ENCODE peak calls at places on chromosomes 2 and 18, in nine cellular contexts. One of them, this sample, is unnamed.

GRCh38 chr2:11871421-11871820 is 125.0 kb downstream of the LPIN1 start:
- DNase-seq in breast epithelium: no peak
- DNase-seq in ELF-1: no peak
- DNase-seq in fibroblast of pulmonary artery: no peak
- DNase-seq in GM12865: no peak
- DNase-seq in GM10248: no peak
- DNase-seq in LoVo: no peak
- DNase-seq in heart left ventricle: no peak
- DNase-seq in GM23338: no peak
- DNase-seq in this sample: no peak

GRCh38 chr18:14026199-14026598 is 106.0 kb downstream of the ZNF519 start:
- DNase-seq in breast epithelium: no peak
- DNase-seq in ELF-1: peak
- DNase-seq in fibroblast of pulmonary artery: no peak
- DNase-seq in GM12865: no peak
- DNase-seq in GM10248: no peak
- DNase-seq in LoVo: no peak
- DNase-seq in heart left ventricle: no peak
- DNase-seq in GM23338: peak
- DNase-seq in this sample: no peak

GRCh38 chr18:50644807-50645206 is 84.9 kb downstream of the MAPK4 start:
- DNase-seq in breast epithelium: no peak
- DNase-seq in ELF-1: peak
- DNase-seq in fibroblast of pulmonary artery: no peak
- DNase-seq in GM12865: peak
- DNase-seq in GM10248: no peak
- DNase-seq in LoVo: no peak
- DNase-seq in heart left ventricle: no peak
- DNase-seq in GM23338: peak
- DNase-seq in this sample: peak

GRCh38 chr2:134657650-134658250 is 61.0 kb downstream of the TMEM163 start:
- DNase-seq in breast epithelium: no peak
- DNase-seq in ELF-1: peak
- DNase-seq in fibroblast of pulmonary artery: peak
- DNase-seq in GM12865: peak
- DNase-seq in GM10248: no peak
- DNase-seq in LoVo: no peak
- DNase-seq in heart left ventricle: no peak
- DNase-seq in GM23338: peak
- DNase-seq in this sample: peak

GRCh38 chr2:60485055-60485454 is 68.4 kb downstream of the BCL11A start:
- DNase-seq in breast epithelium: no peak
- DNase-seq in ELF-1: no peak
- DNase-seq in fibroblast of pulmonary artery: no peak
- DNase-seq in GM12865: no peak
- DNase-seq in GM10248: no peak
- DNase-seq in LoVo: no peak
- DNase-seq in heart left ventricle: no peak
- DNase-seq in GM23338: no peak
- DNase-seq in this sample: peak

GRCh38 chr2:200786423-200786822 is 25.3 kb upstream of the BZW1 start:
- DNase-seq in breast epithelium: no peak
- DNase-seq in ELF-1: no peak
- DNase-seq in fibroblast of pulmonary artery: no peak
- DNase-seq in GM12865: no peak
- DNase-seq in GM10248: no peak
- DNase-seq in LoVo: peak
- DNase-seq in heart left ventricle: no peak
- DNase-seq in GM23338: no peak
- DNase-seq in this sample: no peak

GRCh38 chr2:9657731-9658130 is 26.9 kb upstream of the YWHAQ start:
- DNase-seq in breast epithelium: no peak
- DNase-seq in ELF-1: no peak
- DNase-seq in fibroblast of pulmonary artery: no peak
- DNase-seq in GM12865: no peak
- DNase-seq in GM10248: no peak
- DNase-seq in LoVo: no peak
- DNase-seq in heart left ventricle: no peak
- DNase-seq in GM23338: no peak
- DNase-seq in this sample: peak

GRCh38 chr2:171673928-171674327 is 13.3 kb upstream of the DYNC1I2 start:
- DNase-seq in breast epithelium: no peak
- DNase-seq in ELF-1: no peak
- DNase-seq in fibroblast of pulmonary artery: peak
- DNase-seq in GM12865: no peak
- DNase-seq in GM10248: no peak
- DNase-seq in LoVo: no peak
- DNase-seq in heart left ventricle: no peak
- DNase-seq in GM23338: no peak
- DNase-seq in this sample: no peak

GRCh38 chr18:76412818-76413565 is 82.0 kb downstream of the ZNF516 start:
- DNase-seq in breast epithelium: no peak
- DNase-seq in ELF-1: no peak
- DNase-seq in fibroblast of pulmonary artery: no peak
- DNase-seq in GM12865: no peak
- DNase-seq in GM10248: no peak
- DNase-seq in LoVo: no peak
- DNase-seq in heart left ventricle: no peak
- DNase-seq in GM23338: no peak
- DNase-seq in this sample: peak

GRCh38 chr2:185215497-185215896 is 523.1 kb upstream of the FSIP2 start:
- DNase-seq in breast epithelium: no peak
- DNase-seq in ELF-1: no peak
- DNase-seq in fibroblast of pulmonary artery: no peak
- DNase-seq in GM12865: peak
- DNase-seq in GM10248: no peak
- DNase-seq in LoVo: no peak
- DNase-seq in heart left ventricle: no peak
- DNase-seq in GM23338: peak
- DNase-seq in this sample: peak

GRCh38 chr2:109230980-109231420 is 102.0 kb downstream of the SH3RF3 start:
- DNase-seq in breast epithelium: no peak
- DNase-seq in ELF-1: no peak
- DNase-seq in fibroblast of pulmonary artery: no peak
- DNase-seq in GM12865: no peak
- DNase-seq in GM10248: no peak
- DNase-seq in LoVo: no peak
- DNase-seq in heart left ventricle: no peak
- DNase-seq in GM23338: no peak
- DNase-seq in this sample: no peak

GRCh38 chr2:41716497-41716896 is 331.3 kb upstream of the PKDCC start:
- DNase-seq in breast epithelium: no peak
- DNase-seq in ELF-1: no peak
- DNase-seq in fibroblast of pulmonary artery: no peak
- DNase-seq in GM12865: no peak
- DNase-seq in GM10248: no peak
- DNase-seq in LoVo: no peak
- DNase-seq in heart left ventricle: no peak
- DNase-seq in GM23338: peak
- DNase-seq in this sample: no peak

GRCh38 chr18:52394602-52395001 is 54.6 kb downstream of the DCC start:
- DNase-seq in breast epithelium: no peak
- DNase-seq in ELF-1: no peak
- DNase-seq in fibroblast of pulmonary artery: no peak
- DNase-seq in GM12865: peak
- DNase-seq in GM10248: no peak
- DNase-seq in LoVo: no peak
- DNase-seq in heart left ventricle: no peak
- DNase-seq in GM23338: no peak
- DNase-seq in this sample: no peak

GRCh38 chr18:58495634-58496033 is 133.3 kb downstream of the ALPK2 start:
- DNase-seq in breast epithelium: no peak
- DNase-seq in ELF-1: no peak
- DNase-seq in fibroblast of pulmonary artery: no peak
- DNase-seq in GM12865: peak
- DNase-seq in GM10248: peak
- DNase-seq in LoVo: no peak
- DNase-seq in heart left ventricle: no peak
- DNase-seq in GM23338: no peak
- DNase-seq in this sample: no peak

GRCh38 chr2:150327546-150328495 is 159.6 kb downstream of the RND3 start:
- DNase-seq in breast epithelium: no peak
- DNase-seq in ELF-1: peak
- DNase-seq in fibroblast of pulmonary artery: no peak
- DNase-seq in GM12865: no peak
- DNase-seq in GM10248: no peak
- DNase-seq in LoVo: no peak
- DNase-seq in heart left ventricle: no peak
- DNase-seq in GM23338: peak
- DNase-seq in this sample: peak

GRCh38 chr18:2805970-2806943 is 40.5 kb upstream of the EMILIN2 start:
- DNase-seq in breast epithelium: no peak
- DNase-seq in ELF-1: no peak
- DNase-seq in fibroblast of pulmonary artery: peak
- DNase-seq in GM12865: no peak
- DNase-seq in GM10248: no peak
- DNase-seq in LoVo: no peak
- DNase-seq in heart left ventricle: no peak
- DNase-seq in GM23338: no peak
- DNase-seq in this sample: no peak

GRCh38 chr18:67600781-67601180 is 84.3 kb upstream of the DSEL start:
- DNase-seq in breast epithelium: no peak
- DNase-seq in ELF-1: no peak
- DNase-seq in fibroblast of pulmonary artery: peak
- DNase-seq in GM12865: no peak
- DNase-seq in GM10248: no peak
- DNase-seq in LoVo: no peak
- DNase-seq in heart left ventricle: no peak
- DNase-seq in GM23338: no peak
- DNase-seq in this sample: no peak

GRCh38 chr2:101818531-101819451 is 121.3 kb downstream of the MAP4K4 start:
- DNase-seq in breast epithelium: no peak
- DNase-seq in ELF-1: no peak
- DNase-seq in fibroblast of pulmonary artery: no peak
- DNase-seq in GM12865: no peak
- DNase-seq in GM10248: no peak
- DNase-seq in LoVo: no peak
- DNase-seq in heart left ventricle: no peak
- DNase-seq in GM23338: peak
- DNase-seq in this sample: no peak

GRCh38 chr2:108911807-108912628 is 77.0 kb downstream of the EDAR start:
- DNase-seq in breast epithelium: no peak
- DNase-seq in ELF-1: no peak
- DNase-seq in fibroblast of pulmonary artery: no peak
- DNase-seq in GM12865: no peak
- DNase-seq in GM10248: no peak
- DNase-seq in LoVo: no peak
- DNase-seq in heart left ventricle: no peak
- DNase-seq in GM23338: no peak
- DNase-seq in this sample: peak

GRCh38 chr2:28137221-28137620 is 246.7 kb downstream of the BABAM2 start:
- DNase-seq in breast epithelium: no peak
- DNase-seq in ELF-1: no peak
- DNase-seq in fibroblast of pulmonary artery: peak
- DNase-seq in GM12865: no peak
- DNase-seq in GM10248: no peak
- DNase-seq in LoVo: peak
- DNase-seq in heart left ventricle: peak
- DNase-seq in GM23338: no peak
- DNase-seq in this sample: no peak

GRCh38 chr18:39162013-39162412 is 1596.4 kb upstream of the CELF4 start:
- DNase-seq in breast epithelium: no peak
- DNase-seq in ELF-1: no peak
- DNase-seq in fibroblast of pulmonary artery: no peak
- DNase-seq in GM12865: no peak
- DNase-seq in GM10248: no peak
- DNase-seq in LoVo: no peak
- DNase-seq in heart left ventricle: no peak
- DNase-seq in GM23338: peak
- DNase-seq in this sample: peak

GRCh38 chr18:62744076-62744705 is 28.9 kb downstream of the PHLPP1 start:
- DNase-seq in breast epithelium: no peak
- DNase-seq in ELF-1: no peak
- DNase-seq in fibroblast of pulmonary artery: no peak
- DNase-seq in GM12865: peak
- DNase-seq in GM10248: peak
- DNase-seq in LoVo: no peak
- DNase-seq in heart left ventricle: no peak
- DNase-seq in GM23338: peak
- DNase-seq in this sample: no peak

GRCh38 chr2:223643310-223643709 is 41.1 kb upstream of the SCG2 start:
- DNase-seq in breast epithelium: no peak
- DNase-seq in ELF-1: no peak
- DNase-seq in fibroblast of pulmonary artery: no peak
- DNase-seq in GM12865: no peak
- DNase-seq in GM10248: no peak
- DNase-seq in LoVo: no peak
- DNase-seq in heart left ventricle: no peak
- DNase-seq in GM23338: no peak
- DNase-seq in this sample: no peak

GRCh38 chr2:163343316-163343715 is 392.5 kb downstream of the FIGN start:
- DNase-seq in breast epithelium: no peak
- DNase-seq in ELF-1: no peak
- DNase-seq in fibroblast of pulmonary artery: no peak
- DNase-seq in GM12865: no peak
- DNase-seq in GM10248: no peak
- DNase-seq in LoVo: no peak
- DNase-seq in heart left ventricle: no peak
- DNase-seq in GM23338: no peak
- DNase-seq in this sample: no peak

GRCh38 chr2:95158891-95159619 is 593 bp downstream of the ZNF514 start:
- DNase-seq in breast epithelium: peak
- DNase-seq in ELF-1: peak
- DNase-seq in fibroblast of pulmonary artery: peak
- DNase-seq in GM12865: peak
- DNase-seq in GM10248: peak
- DNase-seq in LoVo: peak
- DNase-seq in heart left ventricle: peak
- DNase-seq in GM23338: peak
- DNase-seq in this sample: peak

GRCh38 chr2:142218471-142218870 is 87.7 kb upstream of the LRP1B start:
- DNase-seq in breast epithelium: no peak
- DNase-seq in ELF-1: no peak
- DNase-seq in fibroblast of pulmonary artery: peak
- DNase-seq in GM12865: no peak
- DNase-seq in GM10248: no peak
- DNase-seq in LoVo: no peak
- DNase-seq in heart left ventricle: no peak
- DNase-seq in GM23338: no peak
- DNase-seq in this sample: no peak

GRCh38 chr18:67615876-67616275 is 99.4 kb upstream of the DSEL start:
- DNase-seq in breast epithelium: no peak
- DNase-seq in ELF-1: no peak
- DNase-seq in fibroblast of pulmonary artery: no peak
- DNase-seq in GM12865: no peak
- DNase-seq in GM10248: no peak
- DNase-seq in LoVo: no peak
- DNase-seq in heart left ventricle: no peak
- DNase-seq in GM23338: no peak
- DNase-seq in this sample: no peak

GRCh38 chr2:147568109-147568508 is 276.7 kb upstream of the ACVR2A start:
- DNase-seq in breast epithelium: no peak
- DNase-seq in ELF-1: no peak
- DNase-seq in fibroblast of pulmonary artery: no peak
- DNase-seq in GM12865: no peak
- DNase-seq in GM10248: no peak
- DNase-seq in LoVo: no peak
- DNase-seq in heart left ventricle: no peak
- DNase-seq in GM23338: no peak
- DNase-seq in this sample: no peak

GRCh38 chr2:8229546-8229986 is 452.3 kb upstream of the ID2 start:
- DNase-seq in breast epithelium: no peak
- DNase-seq in ELF-1: peak
- DNase-seq in fibroblast of pulmonary artery: peak
- DNase-seq in GM12865: peak
- DNase-seq in GM10248: peak
- DNase-seq in LoVo: no peak
- DNase-seq in heart left ventricle: peak
- DNase-seq in GM23338: peak
- DNase-seq in this sample: no peak

GRCh38 chr2:37085731-37086147 is 1.4 kb downstream of the GPATCH11 start:
- DNase-seq in breast epithelium: no peak
- DNase-seq in ELF-1: no peak
- DNase-seq in fibroblast of pulmonary artery: peak
- DNase-seq in GM12865: no peak
- DNase-seq in GM10248: no peak
- DNase-seq in LoVo: peak
- DNase-seq in heart left ventricle: no peak
- DNase-seq in GM23338: no peak
- DNase-seq in this sample: peak

GRCh38 chr2:58973831-58974281 is 732.7 kb upstream of the FANCL start:
- DNase-seq in breast epithelium: no peak
- DNase-seq in ELF-1: peak
- DNase-seq in fibroblast of pulmonary artery: no peak
- DNase-seq in GM12865: no peak
- DNase-seq in GM10248: no peak
- DNase-seq in LoVo: no peak
- DNase-seq in heart left ventricle: no peak
- DNase-seq in GM23338: peak
- DNase-seq in this sample: peak